ENCODE peak calls at places on chromosomes 2 and 18, in eight cellular contexts. P is kidney epithelial cell, D is cardiac muscle cell, I is heart right ventricle, F is spleen, U is neural crest cell, N is nephron progenitor cell, L is lower leg skin. T is an unnamed sample.

GRCh38 chr18:22603902-22604301 is 186.2 kb upstream of the CTAGE1 start:
- DNase-seq in I (no peak), D (no peak), F (no peak), U (no peak), N (no peak), P (no peak), L (no peak), T (no peak)

GRCh38 chr2:29323301-29323700 is 208.1 kb downstream of the CLIP4 start:
- DNase-seq in P (no peak), U (no peak), D (no peak), L (no peak), F (no peak), I (no peak), N (no peak), T (no peak)

GRCh38 chr2:101942846-101943245 is 48.9 kb upstream of the IL1R2 start:
- DNase-seq in F (no peak), P (no peak), N (no peak), U (no peak), D (no peak), L (no peak), I (no peak), T (no peak)

GRCh38 chr2:219823566-219823965 is 196.1 kb downstream of the SLC4A3 start:
- DNase-seq in D (no peak), P (no peak), U (no peak), L (no peak), N (no peak), F (no peak), I (no peak), T (no peak)

GRCh38 chr2:160582481-160583161 is 89.0 kb upstream of the RBMS1 start:
- DNase-seq in P (peak), N (peak), U (no peak), L (no peak), F (no peak), D (peak), I (no peak), T (no peak)

GRCh38 chr2:205463626-205464025 is 218.7 kb upstream of the NRP2 start:
- DNase-seq in D (no peak), F (no peak), U (no peak), P (no peak), N (no peak), L (no peak), I (no peak), T (no peak)

GRCh38 chr2:23465138-23465537 is 80.2 kb downstream of the KLHL29 start:
- DNase-seq in F (peak), U (no peak), I (no peak), D (no peak), L (peak), P (no peak), N (no peak), T (no peak)

GRCh38 chr2:165743442-165743841 is 50.6 kb downstream of the GALNT3 start:
- DNase-seq in D (no peak), P (no peak), L (no peak), N (no peak), F (no peak), U (no peak), I (no peak), T (no peak)

GRCh38 chr2:12663306-12664037 is 53.3 kb upstream of the TRIB2 start:
- DNase-seq in F (no peak), U (no peak), L (no peak), I (no peak), P (no peak), D (no peak), N (no peak), T (no peak)

GRCh38 chr18:23735021-23735464 is 45.8 kb downstream of the LAMA3 start:
- DNase-seq in P (peak), N (no peak), F (no peak), I (no peak), L (no peak), U (no peak), D (peak), T (no peak)

GRCh38 chr18:4254840-4255239 is 200.3 kb downstream of the DLGAP1 start:
- DNase-seq in U (no peak), D (no peak), I (no peak), F (no peak), L (no peak), P (no peak), N (no peak), T (no peak)

GRCh38 chr2:35510641-35511040 is 844.9 kb upstream of the CRIM1 start:
- DNase-seq in U (no peak), D (peak), I (no peak), N (no peak), L (no peak), F (no peak), P (no peak), T (no peak)

GRCh38 chr2:214960677-214961076 is 151.2 kb upstream of the BARD1 start:
- DNase-seq in F (no peak), U (no peak), D (peak), P (no peak), N (no peak), I (no peak), L (no peak), T (no peak)

GRCh38 chr2:113264713-113265403 is 13.9 kb downstream of the PAX8 start:
- DNase-seq in F (no peak), I (no peak), N (no peak), L (no peak), U (no peak), D (no peak), P (no peak), T (no peak)

GRCh38 chr2:31212659-31213058 is 4.7 kb downstream of the CAPN14 start:
- DNase-seq in P (no peak), N (no peak), I (no peak), F (no peak), D (no peak), L (no peak), U (no peak), T (no peak)

GRCh38 chr2:97755491-97755890 is 42.1 kb downstream of the ZAP70 start:
- DNase-seq in I (no peak), F (no peak), N (no peak), L (no peak), U (no peak), P (no peak), D (no peak), T (no peak)

GRCh38 chr18:12336251-12336650 is 28.2 kb downstream of the TUBB6 start:
- DNase-seq in L (no peak), P (peak), I (no peak), N (no peak), D (no peak), U (no peak), F (no peak), T (no peak)

GRCh38 chr18:9615973-9616559 is 1.7 kb upstream of the PPP4R1 start:
- DNase-seq in L (no peak), I (no peak), F (no peak), N (no peak), P (no peak), D (no peak), U (no peak), T (no peak)

GRCh38 chr2:149832256-149832655 is 244.7 kb upstream of the MMADHC start:
- DNase-seq in F (no peak), N (no peak), D (no peak), P (no peak), I (no peak), U (no peak), L (no peak), T (no peak)

GRCh38 chr2:107809835-107810234 is 16.9 kb upstream of the RGPD4 start:
- DNase-seq in N (no peak), I (no peak), P (no peak), U (no peak), L (no peak), D (no peak), F (no peak), T (no peak)

GRCh38 chr2:141384676-141385075 is 746.1 kb downstream of the LRP1B start:
- DNase-seq in F (no peak), I (no peak), D (peak), P (peak), L (no peak), N (no peak), U (no peak), T (no peak)

GRCh38 chr18:49241852-49242251 is 218.6 kb downstream of the DYM start:
- DNase-seq in F (no peak), U (no peak), L (no peak), I (no peak), D (no peak), P (peak), N (no peak), T (no peak)

GRCh38 chr18:49237031-49237430 is 223.4 kb downstream of the DYM start:
- DNase-seq in I (no peak), L (no peak), N (no peak), P (no peak), U (no peak), D (no peak), F (no peak), T (no peak)

GRCh38 chr18:49243391-49243790 is 217.1 kb downstream of the DYM start:
- DNase-seq in L (no peak), P (no peak), N (no peak), I (no peak), D (no peak), U (no peak), F (no peak), T (no peak)

GRCh38 chr18:49234984-49235383 is 225.5 kb downstream of the DYM start:
- DNase-seq in I (no peak), N (no peak), D (no peak), P (no peak), U (no peak), F (no peak), L (no peak), T (no peak)

DNA sequence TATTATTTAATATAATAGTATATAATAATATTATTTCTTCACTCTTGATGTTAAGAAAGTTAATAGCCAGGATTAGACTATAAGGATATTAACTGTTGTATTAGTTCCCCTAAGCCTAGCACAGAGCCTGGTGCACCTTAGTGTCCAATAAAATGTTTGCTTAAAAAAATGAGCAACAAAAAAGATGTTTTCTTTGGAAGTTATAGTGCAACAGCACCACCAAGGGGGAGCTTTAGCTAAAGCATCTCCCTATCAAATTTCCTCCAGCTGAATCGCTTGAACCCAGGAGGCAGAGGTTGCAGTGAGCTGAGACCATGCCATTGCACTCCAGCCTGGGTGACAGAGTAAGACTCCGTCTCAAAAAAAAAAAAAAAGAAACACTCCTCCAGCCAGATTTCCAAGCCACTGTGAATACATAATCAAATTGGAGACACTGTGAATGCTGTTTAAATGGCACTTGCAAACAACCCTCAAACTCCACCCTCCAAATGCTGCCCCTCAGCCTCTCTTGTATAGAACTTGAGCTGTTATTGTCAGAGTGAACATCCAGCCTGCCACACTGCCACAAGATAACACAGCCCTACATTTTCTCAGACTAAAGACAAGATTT is 221.9 kb downstream of the DYM start:
- DNase-seq in N (peak), P (no peak), L (no peak), F (no peak), D (peak), U (peak), I (no peak), T (no peak)
- TF ChIP-seq CTCF in N (peak), P (peak), L (no peak), F (peak), D (peak), U (peak), I (peak), T (peak)

GRCh38 chr2:38602732-38603401 is at the start of gene HNRNPLL:
- DNase-seq in I (peak), N (peak), F (peak), L (peak), P (no peak), U (peak), D (peak), T (peak)

GRCh38 chr2:38601463-38602135 is 1.1 kb downstream of the HNRNPLL start:
- DNase-seq in I (no peak), P (no peak), N (no peak), U (peak), D (peak), F (no peak), L (no peak), T (no peak)

GRCh38 chr2:38601061-38601460 is 1.7 kb downstream of the HNRNPLL start:
- DNase-seq in L (no peak), N (no peak), D (no peak), P (no peak), U (no peak), I (no peak), F (no peak), T (no peak)

GRCh38 chr2:38603402-38604265 is 906 bp upstream of the HNRNPLL start:
- DNase-seq in U (peak), F (peak), D (peak), N (peak), P (no peak), I (peak), L (peak), T (no peak)

GRCh38 chr2:38602136-38602731 is 494 bp downstream of the HNRNPLL start:
- DNase-seq in P (no peak), U (no peak), L (peak), F (peak), I (peak), D (no peak), N (peak), T (no peak)
- TF ChIP-seq CTCF in P (no peak), U (no peak), L (no peak), F (no peak), I (no peak), D (no peak), N (no peak), T (no peak)

GRCh38 chr2:67213677-67214402 is 183.3 kb upstream of the ETAA1 start:
- DNase-seq in F (no peak), P (no peak), U (no peak), L (no peak), D (no peak), N (no peak), I (no peak), T (no peak)

GRCh38 chr2:67214585-67215184 is 182.4 kb upstream of the ETAA1 start:
- DNase-seq in L (no peak), I (no peak), U (no peak), D (no peak), P (no peak), F (no peak), N (no peak), T (no peak)

GRCh38 chr2:67213270-67213670 is 183.9 kb upstream of the ETAA1 start:
- DNase-seq in F (no peak), U (no peak), L (no peak), N (peak), P (no peak), I (no peak), D (no peak), T (no peak)

GRCh38 chr2:67209107-67209506 is 188.0 kb upstream of the ETAA1 start:
- DNase-seq in N (no peak), P (no peak), U (no peak), I (no peak), L (no peak), D (peak), F (no peak), T (no peak)

GRCh38 chr2:67210430-67210829 is 186.7 kb upstream of the ETAA1 start:
- DNase-seq in I (no peak), N (no peak), D (no peak), L (no peak), U (no peak), P (no peak), F (no peak), T (no peak)
- TF ChIP-seq CTCF in I (no peak), N (peak), D (no peak), L (no peak), U (no peak), P (no peak), F (no peak), T (no peak)

DNA sequence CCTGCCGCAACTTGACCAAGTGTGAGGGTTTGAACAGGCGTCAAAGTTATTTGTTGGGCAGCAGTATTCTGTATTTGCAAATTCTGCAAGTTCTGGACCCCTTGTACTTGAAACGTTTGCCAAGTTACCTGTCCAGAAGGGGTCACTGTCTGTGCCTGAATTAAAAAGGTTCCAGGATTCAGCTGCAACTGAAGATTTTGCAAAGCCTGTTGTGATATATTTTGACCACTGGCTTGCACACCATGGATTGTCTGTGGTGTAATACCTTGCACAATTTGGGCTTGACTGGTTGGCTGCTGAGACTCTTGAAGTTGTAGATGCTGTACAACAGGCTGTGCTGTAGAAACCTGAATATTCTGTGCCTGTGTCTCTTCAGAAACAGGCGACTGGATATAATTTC is 10.2 kb downstream of the SP3 start:
- DNase-seq in I (no peak), P (no peak), U (no peak), D (no peak), N (no peak), L (no peak), F (no peak), T (no peak)
- TF ChIP-seq CTCF in I (no peak), P (no peak), U (no peak), D (no peak), N (no peak), L (no peak), F (no peak), T (no peak)

GRCh38 chr2:73532381-73532780 is 109.8 kb downstream of the NAT8 start:
- DNase-seq in U (no peak), P (no peak), N (no peak), I (no peak), D (no peak), F (no peak), L (no peak), T (no peak)

GRCh38 chr2:73528688-73529087 is 113.5 kb downstream of the NAT8 start:
- DNase-seq in U (no peak), I (no peak), L (no peak), N (no peak), F (no peak), D (no peak), P (no peak), T (no peak)
- TF ChIP-seq CTCF in U (no peak), I (no peak), L (no peak), N (no peak), F (no peak), D (no peak), P (no peak), T (no peak)

T was measured in esophagus squamous epithelium.